ENCODE peak calls at places on chromosomes 16 and 17, in four cellular contexts. X is upper lobe of right lung, B is kidney tubule cell, Z is uterus. L is an unnamed sample.

GRCh38 chr17:42240201-42240600 is 36.0 kb downstream of the STAT5B start:
- DNase-seq in X (no peak), B (no peak), Z (no peak), L (no peak)

GRCh38 chr17:77677637-77678036 is 280.9 kb upstream of the TNRC6C start:
- DNase-seq in X (no peak), B (no peak), Z (no peak), L (no peak)

GRCh38 chr16:23016372-23016771 is 132.9 kb downstream of the USP31 start:
- DNase-seq in X (no peak), B (peak; percentile 52), Z (no peak), L (no peak)

GRCh38 chr17:77208217-77208808 is 67.5 kb downstream of the SEC14L1 start:
- DNase-seq in X (no peak), B (no peak), Z (peak; percentile 48), L (no peak)

GRCh38 chr16:21217121-21217520 is 5.7 kb upstream of the ZP2 start:
- DNase-seq in X (no peak), B (no peak), Z (no peak), L (no peak)

GRCh38 chr17:51322390-51323029 is 62.2 kb downstream of the UTP18 start:
- DNase-seq in X (no peak), B (peak; percentile 52), Z (no peak), L (no peak)

GRCh38 chr17:17966399-17966798 is 5.8 kb downstream of the TOM1L2 start:
- DNase-seq in X (no peak), B (no peak), Z (no peak), L (no peak)

GRCh38 chr16:69029121-69029520 is 76.3 kb upstream of the HAS3 start:
- DNase-seq in X (no peak), B (no peak), Z (no peak), L (no peak)

GRCh38 chr17:63930951-63931575 is 1.1 kb downstream of the CD79B start:
- DNase-seq in X (peak; percentile 79), B (no peak), Z (peak; percentile 68), L (no peak)

GRCh38 chr17:39782481-39782880 is 44.7 kb downstream of the GRB7 start:
- DNase-seq in X (no peak), B (peak; percentile 18), Z (no peak), L (no peak)

GRCh38 chr17:81223758-81224122 is 975 bp upstream of the CEP131 start:
- DNase-seq in X (no peak), B (no peak), Z (no peak), L (no peak)

GRCh38 chr16:55072976-55073375 is 142.3 kb downstream of the IRX5 start:
- DNase-seq in X (no peak), B (no peak), Z (no peak), L (no peak)

GRCh38 chr16:2761886-2762583 is 9.6 kb downstream of the SRRM2 start:
- DNase-seq in X (no peak), B (no peak), Z (no peak), L (peak; percentile 70)

GRCh38 chr16:21599994-21600773 is 807 bp downstream of the METTL9 start:
- DNase-seq in X (no peak), B (peak; percentile 50), Z (no peak), L (no peak)

GRCh38 chr17:50212121-50212843 is 10.9 kb upstream of the COL1A1 start:
- DNase-seq in X (no peak), B (no peak), Z (peak; percentile 93), L (peak; percentile 60)

GRCh38 chr16:3792472-3793012 is 75.2 kb upstream of the TRAP1 start:
- DNase-seq in X (no peak), B (no peak), Z (no peak), L (no peak)

GRCh38 chr17:57002904-57003303 is 25.0 kb downstream of the SCPEP1 start:
- DNase-seq in X (no peak), B (no peak), Z (no peak), L (no peak)

L was measured in aorta.